ENCODE peak calls at places on chromosome 6, in eight cellular contexts. One of them, this sample, is unnamed.

GRCh38 chr6:19052219-19052618 is 665.1 kb downstream of the RNF144B start:
- DNase-seq in Caco-2: no peak
- DNase-seq in NCI-H1092: no peak
- DNase-seq in colonic mucosa: no peak
- DNase-seq in fibroblast of pulmonary artery: peak
- DNase-seq in HEK293T: no peak
- DNase-seq in MV-4-11: no peak
- DNase-seq in Right ventricle myocardium inferior: no peak
- DNase-seq in this sample: no peak

GRCh38 chr6:5712349-5713215 is 294.1 kb downstream of the NRN1 start:
- DNase-seq in Right ventricle myocardium inferior: no peak
- DNase-seq in Caco-2: peak
- DNase-seq in colonic mucosa: peak
- DNase-seq in HEK293T: no peak
- DNase-seq in NCI-H1092: no peak
- DNase-seq in fibroblast of pulmonary artery: no peak
- DNase-seq in MV-4-11: peak
- DNase-seq in this sample: no peak

GRCh38 chr6:52176550-52176949 is 9.6 kb upstream of the IL17A start:
- DNase-seq in MV-4-11: no peak
- DNase-seq in Right ventricle myocardium inferior: no peak
- DNase-seq in NCI-H1092: peak
- DNase-seq in colonic mucosa: no peak
- DNase-seq in Caco-2: no peak
- DNase-seq in HEK293T: no peak
- DNase-seq in fibroblast of pulmonary artery: no peak
- DNase-seq in this sample: no peak

GRCh38 chr6:104462811-104463599 is 396.7 kb downstream of the HACE1 start:
- DNase-seq in NCI-H1092: no peak
- DNase-seq in HEK293T: no peak
- DNase-seq in Caco-2: no peak
- DNase-seq in colonic mucosa: no peak
- DNase-seq in fibroblast of pulmonary artery: peak
- DNase-seq in MV-4-11: no peak
- DNase-seq in Right ventricle myocardium inferior: no peak
- DNase-seq in this sample: no peak

GRCh38 chr6:41693866-41694265 is 41.5 kb downstream of the TFEB start:
- DNase-seq in fibroblast of pulmonary artery: no peak
- DNase-seq in MV-4-11: no peak
- DNase-seq in HEK293T: no peak
- DNase-seq in Caco-2: no peak
- DNase-seq in NCI-H1092: no peak
- DNase-seq in Right ventricle myocardium inferior: no peak
- DNase-seq in colonic mucosa: no peak
- DNase-seq in this sample: no peak

GRCh38 chr6:121426686-121427085 is 8.8 kb upstream of the GJA1 start:
- DNase-seq in MV-4-11: no peak
- DNase-seq in Caco-2: no peak
- DNase-seq in NCI-H1092: no peak
- DNase-seq in Right ventricle myocardium inferior: no peak
- DNase-seq in colonic mucosa: no peak
- DNase-seq in fibroblast of pulmonary artery: no peak
- DNase-seq in HEK293T: no peak
- DNase-seq in this sample: no peak

GRCh38 chr6:150293423-150294280 is 75.2 kb upstream of the IYD start:
- DNase-seq in HEK293T: no peak
- DNase-seq in Right ventricle myocardium inferior: no peak
- DNase-seq in Caco-2: no peak
- DNase-seq in NCI-H1092: no peak
- DNase-seq in MV-4-11: peak
- DNase-seq in colonic mucosa: no peak
- DNase-seq in fibroblast of pulmonary artery: peak
- DNase-seq in this sample: no peak

GRCh38 chr6:148999921-149000589 is 253.2 kb downstream of the UST start:
- DNase-seq in Right ventricle myocardium inferior: peak
- DNase-seq in colonic mucosa: peak
- DNase-seq in MV-4-11: peak
- DNase-seq in HEK293T: no peak
- DNase-seq in Caco-2: no peak
- DNase-seq in fibroblast of pulmonary artery: peak
- DNase-seq in NCI-H1092: no peak
- DNase-seq in this sample: no peak

This sample was measured in endothelial cell.